ENCODE peak calls at places on chromosomes 3 and 15, in four cellular contexts. B, E, J and U are unnamed samples.
A peak's percentile ranks its signal among the peaks of the same experiment; 100 is the strongest.

GRCh38 chr15:73264881-73265280 is 103.9 kb downstream of the HCN4 start:
- DNase-seq in B (no peak), E (no peak), J (no peak), U (no peak)

GRCh38 chr3:129117134-129117533 is 4.5 kb downstream of the RAB43 start:
- DNase-seq in B (no peak), E (no peak), J (no peak), U (no peak)

GRCh38 chr3:112327371-112327951 is 5.5 kb upstream of the CD200 start:
- DNase-seq in B (no peak), E (peak; percentile 68), J (no peak), U (peak; percentile 77)

GRCh38 chr3:188019761-188020160 is 134.2 kb upstream of the LPP start:
- DNase-seq in B (no peak), E (no peak), J (no peak), U (no peak)

GRCh38 chr15:98727115-98728040 is 79.0 kb downstream of the IGF1R start:
- DNase-seq in B (peak; percentile 88), E (peak; percentile 93), J (peak; percentile 73), U (peak; percentile 98)

GRCh38 chr3:114624676-114625181 is 330.9 kb downstream of the TIGIT start:
- DNase-seq in B (peak; percentile 28), E (peak; percentile 99), J (no peak), U (peak; percentile 47)

GRCh38 chr3:126554560-126555525 is 3.9 kb downstream of the C3orf22 start:
- DNase-seq in B (peak; percentile 25), E (no peak), J (peak; percentile 38), U (no peak)

GRCh38 chr3:21694506-21694905 is 56.5 kb downstream of the ZNF385D start:
- DNase-seq in B (no peak), E (no peak), J (no peak), U (no peak)

GRCh38 chr3:150365132-150365604 is 42.9 kb upstream of the TSC22D2 start:
- DNase-seq in B (no peak), E (peak; percentile 84), J (no peak), U (no peak)

GRCh38 chr3:53045784-53046170 is at the start of gene SFMBT1:
- DNase-seq in B (peak; percentile 53), E (peak; percentile 49), J (peak; percentile 67), U (peak; percentile 57)

GRCh38 chr3:161640201-161640600 is 143.6 kb downstream of the OTOL1 start:
- DNase-seq in B (no peak), E (no peak), J (no peak), U (no peak)

GRCh38 chr3:94928921-94929320 is 866.1 kb downstream of the NSUN3 start:
- DNase-seq in B (no peak), E (no peak), J (no peak), U (peak; percentile 58)

GRCh38 chr3:35383719-35384555 is 255.4 kb upstream of the ARPP21 start:
- DNase-seq in B (no peak), E (no peak), J (no peak), U (peak; percentile 80)

GRCh38 chr3:115800489-115801080 is 177.3 kb downstream of the GAP43 start:
- DNase-seq in B (no peak), E (peak; percentile 86), J (no peak), U (no peak)

GRCh38 chr15:50059883-50060282 is 59.1 kb downstream of the ATP8B4 start:
- DNase-seq in B (peak; percentile 34), E (no peak), J (no peak), U (no peak)

GRCh38 chr3:129837057-129837631 is 56.4 kb downstream of the TMCC1 start:
- DNase-seq in B (no peak), E (peak; percentile 39), J (no peak), U (no peak)

GRCh38 chr15:85825719-85826118 is 31.0 kb upstream of the KLHL25 start:
- DNase-seq in B (no peak), E (no peak), J (no peak), U (no peak)

GRCh38 chr3:188194327-188194726 is 40.4 kb downstream of the LPP start:
- DNase-seq in B (no peak), E (peak; percentile 81), J (no peak), U (no peak)

GRCh38 chr15:35305031-35305555 is 220.0 kb upstream of the NANOGP8 start:
- DNase-seq in B (no peak), E (no peak), J (no peak), U (no peak)

GRCh38 chr3:73029321-73029796 is 32.1 kb upstream of the EBLN2 start:
- DNase-seq in B (no peak), E (peak; percentile 93), J (no peak), U (peak; percentile 74)

GRCh38 chr3:101932326-101933108 is 83.2 kb downstream of the NFKBIZ start:
- DNase-seq in B (no peak), E (no peak), J (no peak), U (no peak)

GRCh38 chr15:77507911-77508310 is 87.2 kb downstream of the HMG20A start:
- DNase-seq in B (no peak), E (peak; percentile 59), J (no peak), U (no peak)

GRCh38 chr15:72146221-72146620 is 28.0 kb downstream of the SENP8 start:
- DNase-seq in B (no peak), E (no peak), J (peak; percentile 27), U (no peak)

GRCh38 chr3:68904064-68904463 is 28.3 kb downstream of the TAFA4 start:
- DNase-seq in B (no peak), E (no peak), J (no peak), U (no peak)

GRCh38 chr3:44348993-44349392 is 10.4 kb downstream of the TCAIM start:
- DNase-seq in B (no peak), E (no peak), J (no peak), U (no peak)

GRCh38 chr3:153273767-153274443 is 111.9 kb downstream of the RAP2B start:
- DNase-seq in B (no peak), E (peak; percentile 76), J (no peak), U (no peak)

GRCh38 chr3:127792664-127793292 is 29.5 kb downstream of the MGLL start:
- DNase-seq in B (no peak), E (peak; percentile 98), J (no peak), U (no peak)

GRCh38 chr15:72340366-72340765 is 20.4 kb upstream of the CELF6 start:
- DNase-seq in B (no peak), E (peak; percentile 12), J (no peak), U (no peak)

GRCh38 chr3:165188452-165188851 is 7.7 kb downstream of the SLITRK3 start:
- DNase-seq in B (no peak), E (no peak), J (no peak), U (no peak)

GRCh38 chr15:77673801-77674317 is 41.1 kb upstream of the LINGO1 start:
- DNase-seq in B (no peak), E (no peak), J (no peak), U (no peak)

GRCh38 chr3:12961726-12962036 is 111.5 kb downstream of the IQSEC1 start:
- DNase-seq in B (no peak), E (no peak), J (no peak), U (no peak)

GRCh38 chr3:71466483-71466882 is 117.0 kb downstream of the FOXP1 start:
- DNase-seq in B (no peak), E (no peak), J (no peak), U (no peak)

GRCh38 chr15:37019479-37020433 is 80.6 kb downstream of the MEIS2 start:
- DNase-seq in B (no peak), E (peak; percentile 79), J (no peak), U (no peak)

GRCh38 chr3:54374214-54374855 is 252.0 kb downstream of the CACNA2D3 start:
- DNase-seq in B (peak; percentile 52), E (no peak), J (peak; percentile 55), U (peak; percentile 59)

GRCh38 chr3:47899495-47900108 is 96.7 kb downstream of the DHX30 start:
- DNase-seq in B (no peak), E (peak; percentile 6), J (no peak), U (no peak)

GRCh38 chr15:30922469-30923311 is 19.0 kb downstream of the FAN1 start:
- DNase-seq in B (peak; percentile 83), E (peak; percentile 50), J (peak; percentile 58), U (peak; percentile 98)
- H2AK5ac ChIP-seq in B (no peak overlapping the region), E (no peak overlapping the region), J (no peak overlapping the region), U (no peak overlapping the region)

DNA sequence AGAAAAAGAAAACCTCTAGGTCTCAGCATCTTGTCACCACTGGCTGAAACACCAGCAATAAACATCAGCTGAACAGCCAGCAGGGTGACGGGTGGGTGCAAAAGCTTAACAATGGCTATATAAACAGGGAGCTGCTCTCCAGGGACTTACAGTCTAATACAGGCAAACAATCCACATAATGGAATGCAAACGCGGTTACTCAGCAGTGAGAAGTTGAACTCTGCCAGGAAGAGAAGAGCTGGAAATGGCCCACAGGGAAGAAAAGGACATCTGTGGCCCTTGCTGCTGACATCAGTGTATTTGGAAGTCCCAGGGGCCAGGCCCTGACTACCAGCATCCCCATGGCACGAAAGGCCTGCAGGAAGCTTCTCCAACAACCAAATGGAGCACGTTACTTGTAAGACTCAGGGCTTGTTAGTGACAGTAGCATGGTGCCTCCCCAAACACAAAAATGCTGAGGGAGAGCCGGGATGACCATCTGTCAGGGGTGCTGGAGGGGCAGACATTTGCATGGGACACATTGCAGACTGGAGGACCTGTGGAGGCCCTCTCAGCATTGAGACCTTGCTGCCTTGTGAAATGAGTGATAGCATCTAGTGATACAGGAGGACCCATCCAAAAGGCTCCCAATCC is 3.0 kb downstream of the HEG1 start:
- DNase-seq in B (no peak), E (peak; percentile 92), J (no peak), U (peak; percentile 65)
- H4K5ac ChIP-seq in B (no peak overlapping the region), E (peak overlapping the region; percentile 54), J (no peak overlapping the region), U (no peak overlapping the region)

GRCh38 chr3:65953301-65953812 is 85.4 kb downstream of the MAGI1 start:
- DNase-seq in B (peak; percentile 89), E (no peak), J (peak; percentile 67), U (peak; percentile 97)

GRCh38 chr3:65951836-65952505 is 86.7 kb downstream of the MAGI1 start:
- DNase-seq in B (no peak), E (peak; percentile 46), J (no peak), U (no peak)

GRCh38 chr3:65950340-65951326 is 88.1 kb downstream of the MAGI1 start:
- DNase-seq in B (peak; percentile 64), E (no peak), J (no peak), U (peak; percentile 92)

GRCh38 chr3:65953881-65954733 is 84.6 kb downstream of the MAGI1 start:
- DNase-seq in B (no peak), E (no peak), J (no peak), U (no peak)

GRCh38 chr3:65952842-65953241 is 85.9 kb downstream of the MAGI1 start:
- DNase-seq in B (no peak), E (no peak), J (no peak), U (no peak)
- H2AK5ac ChIP-seq in B (peak overlapping the region; percentile 30), E (peak overlapping the region; percentile 81), J (peak overlapping the region; percentile 68), U (no peak overlapping the region)

DNA sequence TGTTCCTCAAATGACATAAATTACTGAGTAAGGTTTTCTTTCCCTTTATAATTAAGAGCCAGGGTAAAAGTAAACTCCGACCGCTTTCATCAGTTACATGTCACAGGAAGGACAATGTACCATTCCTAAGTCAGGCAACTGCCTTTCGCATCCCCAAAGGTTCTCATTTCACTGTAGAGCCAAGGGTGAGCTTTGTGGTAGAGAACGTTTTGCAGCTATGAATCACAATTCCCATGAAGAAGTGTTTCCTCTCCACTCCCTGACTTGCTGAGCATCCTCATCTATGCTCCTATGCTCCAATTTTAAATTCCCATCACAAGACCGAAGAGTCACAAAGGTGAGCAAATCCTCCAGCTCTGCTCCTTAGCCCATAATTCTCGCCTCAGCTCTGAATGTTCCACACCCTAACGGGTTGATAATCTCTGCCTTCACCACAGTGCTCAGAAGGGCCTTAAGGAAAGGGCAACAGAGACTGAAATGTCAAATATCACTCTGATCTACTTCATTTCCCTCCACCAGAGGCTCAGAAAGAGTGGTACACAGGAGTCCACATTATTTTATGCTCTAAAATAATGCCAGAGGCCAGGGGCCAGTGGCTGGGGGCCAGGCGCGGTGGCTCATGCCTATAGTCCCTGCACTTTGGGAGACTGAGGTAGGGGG is 72.3 kb downstream of the MB21D2 start:
- DNase-seq in B (no peak), E (peak; percentile 87), J (no peak), U (no peak)
- H4K5ac ChIP-seq in B (no peak overlapping the region), E (no peak overlapping the region), J (no peak overlapping the region), U (no peak overlapping the region)

GRCh38 chr15:39503526-39503925 is 77.4 kb upstream of the THBS1 start:
- DNase-seq in B (no peak), E (no peak), J (no peak), U (no peak)
- H2AK5ac ChIP-seq in B (no peak overlapping the region), E (peak overlapping the region; percentile 83), J (no peak overlapping the region), U (no peak overlapping the region)